ENCODE peak calls at places on chromosomes 13 and 19, in four cellular contexts. One of them, this sample, is unnamed.

GRCh38 chr19:2624537-2625091 is 77.9 kb downstream of the GNG7 start:
- DNase-seq in GM23248: peak; percentile 37
- DNase-seq in dorsolateral prefrontal cortex: no peak
- DNase-seq in AG04450: no peak
- DNase-seq in this sample: no peak

GRCh38 chr13:20197361-20197834 is 4.7 kb upstream of the GJB2 start:
- DNase-seq in GM23248: peak; percentile 63
- DNase-seq in dorsolateral prefrontal cortex: no peak
- DNase-seq in AG04450: no peak
- DNase-seq in this sample: peak; percentile 22

GRCh38 chr19:54188224-54188871 is 1.0 kb downstream of the MBOAT7 start:
- DNase-seq in GM23248: peak; percentile 75
- DNase-seq in dorsolateral prefrontal cortex: no peak
- DNase-seq in AG04450: no peak
- DNase-seq in this sample: no peak

GRCh38 chr13:31951215-31951678 is 80.3 kb upstream of the FRY start:
- DNase-seq in GM23248: peak; percentile 33
- DNase-seq in dorsolateral prefrontal cortex: peak; percentile 11
- DNase-seq in AG04450: no peak
- DNase-seq in this sample: no peak

GRCh38 chr19:6729573-6730152 is 7.7 kb downstream of the GPR108 start:
- DNase-seq in GM23248: no peak
- DNase-seq in dorsolateral prefrontal cortex: no peak
- DNase-seq in AG04450: no peak
- DNase-seq in this sample: no peak

GRCh38 chr19:45632468-45633196 is 6.6 kb downstream of the EML2 start:
- DNase-seq in GM23248: peak; percentile 95
- DNase-seq in dorsolateral prefrontal cortex: peak; percentile 39
- DNase-seq in AG04450: peak; percentile 75
- DNase-seq in this sample: peak; percentile 67

GRCh38 chr19:7373862-7374261 is 25.1 kb downstream of the ARHGEF18 start:
- DNase-seq in GM23248: no peak
- DNase-seq in dorsolateral prefrontal cortex: no peak
- DNase-seq in AG04450: no peak
- DNase-seq in this sample: no peak

GRCh38 chr19:12773571-12773970 is 1.8 kb downstream of the HOOK2 start:
- DNase-seq in GM23248: peak; percentile 65
- DNase-seq in dorsolateral prefrontal cortex: no peak
- DNase-seq in AG04450: no peak
- DNase-seq in this sample: no peak

GRCh38 chr19:3249408-3249807 is 24.9 kb downstream of the CELF5 start:
- DNase-seq in GM23248: no peak
- DNase-seq in dorsolateral prefrontal cortex: no peak
- DNase-seq in AG04450: no peak
- DNase-seq in this sample: no peak

GRCh38 chr19:45038931-45039893 is at the start of gene CLASRP:
- DNase-seq in GM23248: peak; percentile 98
- DNase-seq in dorsolateral prefrontal cortex: peak; percentile 91
- DNase-seq in AG04450: peak; percentile 71
- DNase-seq in this sample: peak; percentile 63

GRCh38 chr13:27933580-27934328 is 14.0 kb downstream of the PDX1 start:
- DNase-seq in GM23248: no peak
- DNase-seq in dorsolateral prefrontal cortex: no peak
- DNase-seq in AG04450: no peak
- DNase-seq in this sample: no peak

GRCh38 chr13:33207616-33207964 is 78.0 kb downstream of the STARD13 start:
- DNase-seq in GM23248: peak; percentile 92
- DNase-seq in dorsolateral prefrontal cortex: no peak
- DNase-seq in AG04450: peak; percentile 86
- DNase-seq in this sample: no peak

GRCh38 chr19:10424011-10424637 is 3.8 kb downstream of the PDE4A start:
- DNase-seq in GM23248: peak; percentile 82
- DNase-seq in dorsolateral prefrontal cortex: peak; percentile 72
- DNase-seq in AG04450: no peak
- DNase-seq in this sample: no peak

GRCh38 chr13:65638572-65639168 is 1591.5 kb downstream of the PCDH9 start:
- DNase-seq in GM23248: peak; percentile 48
- DNase-seq in dorsolateral prefrontal cortex: no peak
- DNase-seq in AG04450: peak; percentile 34
- DNase-seq in this sample: peak; percentile 49

GRCh38 chr19:54399189-54399588 is 16.1 kb upstream of the TTYH1 start:
- DNase-seq in GM23248: no peak
- DNase-seq in dorsolateral prefrontal cortex: no peak
- DNase-seq in AG04450: no peak
- DNase-seq in this sample: no peak

GRCh38 chr13:27789153-27789494 is 3.2 kb upstream of the GSX1 start:
- DNase-seq in GM23248: no peak
- DNase-seq in dorsolateral prefrontal cortex: no peak
- DNase-seq in AG04450: no peak
- DNase-seq in this sample: no peak

DNA sequence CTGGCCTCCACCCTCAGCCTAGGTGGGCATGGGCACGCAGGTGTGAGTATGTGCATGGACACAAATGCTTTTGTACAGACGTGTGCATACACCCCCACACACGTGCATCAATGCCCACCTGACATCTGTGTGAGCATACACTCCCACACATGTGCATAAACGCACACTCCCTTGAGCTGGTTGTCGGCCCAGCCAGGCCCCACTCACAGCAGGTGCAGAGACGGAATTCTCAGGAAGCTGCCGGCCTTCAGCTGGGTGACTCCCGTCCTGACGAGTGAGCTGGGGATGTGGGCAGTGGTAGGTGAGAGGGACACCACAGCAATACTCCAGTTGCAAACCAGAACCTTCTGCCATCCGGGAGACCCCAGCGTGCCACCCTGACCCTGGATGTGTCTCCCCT is 1.0 kb downstream of the LGI4 start:
- DNase-seq in GM23248: no peak
- DNase-seq in dorsolateral prefrontal cortex: peak; percentile 48
- DNase-seq in AG04450: no peak
- DNase-seq in this sample: no peak
- H3K4me3 ChIP-seq in GM23248: no peak overlapping the region
- H3K4me3 ChIP-seq in dorsolateral prefrontal cortex: peak overlapping the region; percentile 45
- H3K4me3 ChIP-seq in AG04450: no peak overlapping the region
- H3K4me3 ChIP-seq in this sample: no peak overlapping the region

DNA sequence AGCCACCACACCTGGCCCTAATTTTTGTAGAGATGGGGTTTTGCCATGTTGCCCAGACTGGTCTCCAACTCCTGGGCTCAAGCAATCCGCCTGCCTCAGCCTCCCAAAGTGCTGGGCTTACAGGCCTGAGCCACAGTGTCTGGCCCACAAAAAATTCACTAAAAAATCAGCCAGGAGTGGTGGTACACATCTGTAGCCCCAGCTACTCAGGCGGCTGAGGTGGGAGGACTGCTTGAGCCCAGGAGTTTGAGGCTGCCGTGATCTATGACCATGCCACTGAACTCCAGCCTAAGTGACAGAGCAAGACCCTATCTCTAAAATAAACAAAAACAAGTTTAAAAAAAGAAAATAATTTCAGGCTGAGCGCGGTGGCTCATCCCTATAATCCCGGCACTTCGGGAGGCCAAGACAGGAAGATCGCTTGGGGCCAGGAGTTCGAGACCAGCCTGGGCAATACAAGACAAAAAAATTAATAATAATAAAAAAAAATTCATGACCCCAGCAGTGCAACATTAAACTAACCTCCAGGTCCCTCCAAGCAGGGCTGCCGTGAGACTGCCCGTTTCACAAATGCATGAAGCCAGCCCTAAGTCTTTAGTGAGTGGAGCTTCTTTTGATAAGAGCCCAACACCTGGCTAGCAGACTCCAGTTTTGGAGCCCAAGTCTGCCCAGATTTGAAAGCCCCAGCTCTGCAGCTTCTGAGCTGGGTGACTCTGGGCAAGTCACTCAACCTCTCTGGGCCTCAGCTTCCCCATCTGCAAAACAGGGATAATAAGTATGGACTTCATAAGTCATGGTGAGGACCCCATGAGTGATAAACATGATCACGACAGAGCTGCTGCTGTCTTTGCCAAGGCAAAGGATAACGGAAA is 38.6 kb upstream of the NANOS3 start:
- DNase-seq in GM23248: peak; percentile 21
- DNase-seq in dorsolateral prefrontal cortex: no peak
- DNase-seq in AG04450: no peak
- DNase-seq in this sample: no peak
- H3K4me3 ChIP-seq in GM23248: peak overlapping the region; percentile 98
- H3K4me3 ChIP-seq in dorsolateral prefrontal cortex: peak overlapping the region; percentile 76
- H3K4me3 ChIP-seq in AG04450: peak overlapping the region; percentile 88
- H3K4me3 ChIP-seq in this sample: peak overlapping the region; percentile 75

DNA sequence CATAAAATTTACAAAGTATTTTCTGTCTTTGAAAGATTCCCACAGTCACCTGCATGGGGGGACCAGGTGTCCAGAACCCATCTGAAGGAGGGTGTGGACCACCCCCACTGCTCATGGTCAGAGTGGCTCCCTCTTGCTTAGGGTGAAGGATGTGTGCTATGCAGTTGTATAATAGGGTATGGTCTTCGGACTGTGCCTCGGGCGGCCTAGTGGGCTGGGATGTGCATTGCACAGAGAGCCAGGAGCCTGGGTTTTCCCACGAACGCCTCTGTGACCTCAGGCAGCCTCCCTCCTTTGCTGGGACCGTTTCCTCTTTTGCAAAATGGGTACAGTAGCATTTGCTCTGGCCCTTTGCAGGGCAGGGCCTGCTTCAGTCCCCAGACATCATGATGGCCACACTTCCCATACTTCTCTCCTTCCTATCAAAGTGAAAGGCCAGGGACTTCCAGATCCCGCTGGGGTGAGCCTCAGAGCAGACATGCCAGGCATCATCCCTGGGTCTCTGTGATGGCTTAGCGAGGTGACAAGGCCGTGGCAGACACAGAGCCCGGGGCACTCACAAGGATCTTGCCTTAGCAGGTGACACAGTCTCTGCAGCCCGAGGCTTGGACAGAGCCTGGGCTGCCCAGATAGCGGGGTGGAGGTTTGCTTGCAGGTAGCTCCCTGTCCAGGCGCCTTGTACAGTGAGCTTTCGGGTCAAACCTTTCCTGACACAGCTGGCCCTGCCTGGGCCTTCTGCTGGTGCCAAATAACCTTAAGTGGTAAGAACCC is 59.4 kb upstream of the ZNF536 start:
- DNase-seq in GM23248: no peak
- DNase-seq in dorsolateral prefrontal cortex: no peak
- DNase-seq in AG04450: no peak
- DNase-seq in this sample: no peak
- H3K4me3 ChIP-seq in GM23248: no peak overlapping the region
- H3K4me3 ChIP-seq in dorsolateral prefrontal cortex: no peak overlapping the region
- H3K4me3 ChIP-seq in AG04450: no peak overlapping the region
- H3K4me3 ChIP-seq in this sample: no peak overlapping the region

GRCh38 chr13:99190147-99190985 is 10.3 kb upstream of the UBAC2 start:
- DNase-seq in GM23248: no peak
- DNase-seq in dorsolateral prefrontal cortex: no peak
- DNase-seq in AG04450: no peak
- DNase-seq in this sample: no peak

GRCh38 chr13:99193152-99193551 is 7.5 kb upstream of the UBAC2 start:
- DNase-seq in GM23248: no peak
- DNase-seq in dorsolateral prefrontal cortex: no peak
- DNase-seq in AG04450: no peak
- DNase-seq in this sample: no peak

GRCh38 chr13:99192480-99192879 is 8.2 kb upstream of the UBAC2 start:
- DNase-seq in GM23248: no peak
- DNase-seq in dorsolateral prefrontal cortex: no peak
- DNase-seq in AG04450: no peak
- DNase-seq in this sample: no peak

GRCh38 chr13:99191336-99191899 is 9.2 kb upstream of the UBAC2 start:
- DNase-seq in GM23248: no peak
- DNase-seq in dorsolateral prefrontal cortex: no peak
- DNase-seq in AG04450: no peak
- DNase-seq in this sample: no peak

GRCh38 chr13:99191900-99192399 is 8.7 kb upstream of the UBAC2 start:
- DNase-seq in GM23248: peak; percentile 64
- DNase-seq in dorsolateral prefrontal cortex: no peak
- DNase-seq in AG04450: peak; percentile 27
- DNase-seq in this sample: no peak
- H3K4me3 ChIP-seq in GM23248: no peak overlapping the region
- H3K4me3 ChIP-seq in dorsolateral prefrontal cortex: no peak overlapping the region
- H3K4me3 ChIP-seq in AG04450: no peak overlapping the region
- H3K4me3 ChIP-seq in this sample: no peak overlapping the region

GRCh38 chr19:49422407-49423277 is 599 bp downstream of the PTH2 start:
- DNase-seq in GM23248: peak; percentile 63
- DNase-seq in dorsolateral prefrontal cortex: no peak
- DNase-seq in AG04450: no peak
- DNase-seq in this sample: no peak
- H3K4me3 ChIP-seq in GM23248: no peak overlapping the region
- H3K4me3 ChIP-seq in dorsolateral prefrontal cortex: peak overlapping the region; percentile 36
- H3K4me3 ChIP-seq in AG04450: no peak overlapping the region
- H3K4me3 ChIP-seq in this sample: no peak overlapping the region

GRCh38 chr13:26485786-26486185 is 71.7 kb upstream of the WASF3 start:
- DNase-seq in GM23248: peak; percentile 69
- DNase-seq in dorsolateral prefrontal cortex: peak; percentile 35
- DNase-seq in AG04450: no peak
- DNase-seq in this sample: no peak
- H3K4me3 ChIP-seq in GM23248: no peak overlapping the region
- H3K4me3 ChIP-seq in dorsolateral prefrontal cortex: no peak overlapping the region
- H3K4me3 ChIP-seq in AG04450: no peak overlapping the region
- H3K4me3 ChIP-seq in this sample: no peak overlapping the region

GRCh38 chr19:14405758-14406644 is 13.1 kb downstream of the DDX39A start:
- DNase-seq in GM23248: peak; percentile 86
- DNase-seq in dorsolateral prefrontal cortex: peak; percentile 84
- DNase-seq in AG04450: no peak
- DNase-seq in this sample: peak; percentile 61
- H3K4me3 ChIP-seq in GM23248: no peak overlapping the region
- H3K4me3 ChIP-seq in dorsolateral prefrontal cortex: peak overlapping the region; percentile 50
- H3K4me3 ChIP-seq in AG04450: no peak overlapping the region
- H3K4me3 ChIP-seq in this sample: peak overlapping the region; percentile 11

DNA sequence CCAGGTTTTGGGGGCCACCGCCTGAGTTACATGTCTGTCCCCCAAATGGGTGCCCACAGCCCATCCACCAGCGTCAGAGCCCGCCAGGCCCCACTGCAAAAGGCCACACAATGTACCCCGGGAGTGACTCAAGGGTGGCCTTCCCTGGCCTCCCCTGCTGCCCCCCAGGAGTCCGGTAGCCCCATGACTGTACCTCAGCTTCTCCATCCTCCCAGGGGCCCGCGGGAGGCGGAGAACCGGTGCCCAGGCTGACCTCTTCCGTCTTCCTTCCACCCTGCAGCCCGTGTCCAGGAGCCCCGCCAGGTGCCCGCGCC is 10.5 kb downstream of the CBARP start:
- DNase-seq in GM23248: no peak
- DNase-seq in dorsolateral prefrontal cortex: no peak
- DNase-seq in AG04450: no peak
- DNase-seq in this sample: no peak
- H3K4me3 ChIP-seq in GM23248: no peak overlapping the region
- H3K4me3 ChIP-seq in dorsolateral prefrontal cortex: no peak overlapping the region
- H3K4me3 ChIP-seq in AG04450: no peak overlapping the region
- H3K4me3 ChIP-seq in this sample: no peak overlapping the region

This sample was measured in astrocyte of the cerebellum.